ENCODE peak calls at places on chromosomes 3 and 15, in ten cellular contexts. A is neuronal stem cell, U is SJSA1, D is heart left ventricle, X is uterus, L is aorta, H is ovary, W is heart right ventricle, T is adipocyte, Y is colonic mucosa. E is an unnamed sample. For H3K27me3 and H3K4me1, the result is how much of the 10 kb centered on the place peaks cover.

GRCh38 chr3:125916376-125916978 is 52.5 kb upstream of the ROPN1B start:
- DNase-seq in U (peak), L (no peak), W (peak), H (peak), A (peak), T (peak), X (peak), Y (no peak), D (peak), E (no peak)

GRCh38 chr3:38138347-38139190 is at the start of gene MYD88:
- DNase-seq in X (peak), A (peak), W (peak), D (peak), U (peak), L (peak), Y (peak), H (peak), T (peak), E (peak)

GRCh38 chr15:74235962-74236361 is at the start of gene CCDC33:
- DNase-seq in H (no peak), Y (peak), L (no peak), U (no peak), W (no peak), X (no peak), T (no peak), A (no peak), D (no peak), E (no peak)

GRCh38 chr3:170907519-170908234 is 760 bp downstream of the EIF5A2 start:
- DNase-seq in W (no peak), X (no peak), H (no peak), D (no peak), L (no peak), Y (no peak), U (peak), T (peak), A (no peak), E (peak)

GRCh38 chr3:129485681-129486056 is 42.8 kb upstream of the RHO start:
- DNase-seq in X (peak), L (peak), T (peak), A (no peak), Y (peak), H (peak), U (peak), W (peak), D (peak), E (peak)

GRCh38 chr3:127688416-127689265 is 15.9 kb downstream of the ABTB1 start:
- DNase-seq in Y (no peak), D (peak), H (peak), X (peak), A (no peak), T (no peak), U (no peak), W (no peak), L (peak), E (no peak)

GRCh38 chr15:93965491-93965890 is 265.9 kb upstream of the MCTP2 start:
- DNase-seq in U (no peak), H (no peak), Y (no peak), D (no peak), A (no peak), W (no peak), L (no peak), X (no peak), T (no peak), E (no peak)

GRCh38 chr15:75228787-75229186 is 27.1 kb downstream of the C15orf39 start:
- DNase-seq in H (peak), X (no peak), A (no peak), U (no peak), W (no peak), T (no peak), Y (no peak), D (no peak), L (peak), E (peak)

GRCh38 chr3:14640157-14640562 is 11.4 kb upstream of the CCDC174 start:
- DNase-seq in W (no peak), T (no peak), Y (no peak), H (no peak), L (no peak), X (no peak), U (no peak), A (no peak), D (no peak), E (no peak)

GRCh38 chr3:169990431-169990830 is 23.8 kb downstream of the SEC62 start:
- DNase-seq in D (no peak), T (peak), H (no peak), W (no peak), Y (no peak), U (no peak), A (no peak), X (no peak), L (no peak), E (no peak)

GRCh38 chr15:91478717-91479191 is 374.8 kb upstream of the SLCO3A1 start:
- DNase-seq in L (no peak), H (no peak), W (no peak), X (no peak), D (no peak), T (no peak), Y (no peak), A (no peak), U (no peak), E (no peak)

GRCh38 chr3:145070795-145071194 is 1090.2 kb downstream of the PLOD2 start:
- DNase-seq in D (no peak), Y (no peak), A (no peak), H (no peak), T (no peak), X (no peak), W (no peak), U (no peak), L (no peak), E (no peak)

GRCh38 chr3:187136936-187137335 is 2.4 kb downstream of the RPL39L start:
- DNase-seq in Y (no peak), U (no peak), X (no peak), H (no peak), W (no peak), L (no peak), D (no peak), A (no peak), T (peak), E (no peak)

GRCh38 chr15:39585394-39585841 is 4.5 kb downstream of the THBS1 start:
- DNase-seq in X (no peak), H (no peak), D (no peak), W (no peak), Y (no peak), A (no peak), T (peak), U (peak), L (no peak), E (no peak)

GRCh38 chr3:128242818-128243601 is 89.7 kb downstream of the EEFSEC start:
- DNase-seq in T (no peak), W (no peak), D (no peak), L (no peak), A (no peak), U (no peak), H (no peak), Y (no peak), X (no peak), E (no peak)

GRCh38 chr3:149468504-149469212 is 5.8 kb upstream of the TM4SF4 start:
- DNase-seq in W (no peak), U (no peak), X (no peak), Y (no peak), H (no peak), D (no peak), T (no peak), A (no peak), L (no peak), E (no peak)

GRCh38 chr3:16270855-16271254 is 5.8 kb downstream of the OXNAD1 start:
- DNase-seq in W (no peak), X (no peak), A (no peak), L (no peak), Y (no peak), U (no peak), H (no peak), D (no peak), T (no peak), E (no peak)

GRCh38 chr3:14252321-14253021 is 73.9 kb downstream of the LSM3 start:
- DNase-seq in L (no peak), X (no peak), U (peak), Y (no peak), T (no peak), H (peak), W (no peak), A (no peak), D (no peak), E (no peak)

GRCh38 chr3:134622803-134623365 is 27.9 kb downstream of the KY start:
- DNase-seq in W (no peak), L (no peak), A (no peak), X (no peak), U (no peak), H (no peak), D (no peak), T (no peak), Y (peak), E (no peak)

GRCh38 chr3:37197810-37198371 is 23.5 kb upstream of the LRRFIP2 start:
- DNase-seq in W (no peak), X (no peak), L (no peak), A (no peak), T (peak), Y (no peak), U (no peak), H (no peak), D (no peak), E (no peak)

GRCh38 chr15:44286814-44287555 is 1.5 kb upstream of the GOLM2 start:
- DNase-seq in T (peak), U (no peak), Y (no peak), L (no peak), X (no peak), W (no peak), H (peak), D (no peak), A (no peak), E (no peak)

GRCh38 chr3:43998841-43999805 is 242.6 kb upstream of the TOPAZ1 start:
- DNase-seq in A (peak), U (no peak), T (peak), W (no peak), D (no peak), H (no peak), L (no peak), X (no peak), Y (no peak), E (peak)

GRCh38 chr3:107767897-107768605 is 245.3 kb downstream of the BBX start:
- DNase-seq in L (no peak), T (peak), A (no peak), U (no peak), X (no peak), D (no peak), Y (no peak), W (no peak), H (no peak), E (no peak)

GRCh38 chr3:112297714-112298113 is 3.7 kb upstream of the SLC9C1 start:
- DNase-seq in A (no peak), H (no peak), L (no peak), T (no peak), W (no peak), U (no peak), X (no peak), Y (no peak), D (no peak), E (no peak)

GRCh38 chr15:97961067-97961954 is 808 bp downstream of the ARRDC4 start:
- DNase-seq in D (peak), U (no peak), L (peak), Y (peak), W (peak), T (peak), A (peak), X (peak), H (peak), E (peak)

GRCh38 chr15:25416693-25417092 is 22.1 kb downstream of the UBE3A start:
- DNase-seq in L (no peak), H (no peak), D (no peak), U (no peak), T (no peak), Y (no peak), X (no peak), W (no peak), A (peak), E (no peak)

GRCh38 chr3:147903037-147903436 is 493.9 kb downstream of the ZIC1 start:
- DNase-seq in A (peak), T (no peak), X (no peak), U (peak), D (no peak), L (no peak), H (no peak), Y (no peak), W (no peak), E (no peak)

GRCh38 chr3:47692158-47692557 is 89.5 kb downstream of the SMARCC1 start:
- DNase-seq in T (no peak), A (no peak), Y (no peak), U (no peak), L (no peak), D (no peak), H (no peak), X (no peak), W (no peak), E (no peak)

GRCh38 chr3:51100543-51100851 is 284.6 kb upstream of the MANF start:
- DNase-seq in U (no peak), H (no peak), A (no peak), D (no peak), X (no peak), T (no peak), W (no peak), Y (no peak), L (no peak), E (no peak)

GRCh38 chr3:45631486-45631885 is 36.9 kb downstream of the LIMD1 start:
- DNase-seq in H (no peak), A (no peak), L (no peak), T (no peak), D (no peak), W (no peak), X (no peak), U (no peak), Y (no peak), E (no peak)

GRCh38 chr3:123781571-123782275 is 102.4 kb downstream of the MYLK start:
- DNase-seq in A (no peak), U (peak), T (no peak), W (no peak), X (no peak), Y (no peak), D (no peak), H (no peak), L (no peak), E (no peak)

GRCh38 chr15:80194186-80194585 is 41.4 kb downstream of the FAH start:
- DNase-seq in U (no peak), A (no peak), W (no peak), T (no peak), X (no peak), H (no peak), L (no peak), D (no peak), Y (no peak), E (no peak)

GRCh38 chr3:71964170-71964569 is 179.2 kb upstream of the PROK2 start:
- DNase-seq in L (no peak), H (no peak), T (no peak), X (no peak), W (no peak), A (no peak), D (no peak), Y (no peak), U (no peak), E (no peak)
- H3K27me3 ChIP-seq in L (under half), H (under half), T (under half), X (under half), W (under half), A (under half), D (under half), Y (under half), U (under half), E (under half)

GRCh38 chr3:154220462-154220861 is 99.3 kb downstream of the ARHGEF26 start:
- DNase-seq in U (no peak), H (no peak), X (no peak), L (no peak), Y (no peak), D (no peak), W (no peak), T (no peak), A (no peak), E (no peak)
- H3K4me1 ChIP-seq in U (under half), H (under half), X (under half), L (under half), Y (under half), D (under half), W (under half), T (under half), A (under half), E (under half)

DNA sequence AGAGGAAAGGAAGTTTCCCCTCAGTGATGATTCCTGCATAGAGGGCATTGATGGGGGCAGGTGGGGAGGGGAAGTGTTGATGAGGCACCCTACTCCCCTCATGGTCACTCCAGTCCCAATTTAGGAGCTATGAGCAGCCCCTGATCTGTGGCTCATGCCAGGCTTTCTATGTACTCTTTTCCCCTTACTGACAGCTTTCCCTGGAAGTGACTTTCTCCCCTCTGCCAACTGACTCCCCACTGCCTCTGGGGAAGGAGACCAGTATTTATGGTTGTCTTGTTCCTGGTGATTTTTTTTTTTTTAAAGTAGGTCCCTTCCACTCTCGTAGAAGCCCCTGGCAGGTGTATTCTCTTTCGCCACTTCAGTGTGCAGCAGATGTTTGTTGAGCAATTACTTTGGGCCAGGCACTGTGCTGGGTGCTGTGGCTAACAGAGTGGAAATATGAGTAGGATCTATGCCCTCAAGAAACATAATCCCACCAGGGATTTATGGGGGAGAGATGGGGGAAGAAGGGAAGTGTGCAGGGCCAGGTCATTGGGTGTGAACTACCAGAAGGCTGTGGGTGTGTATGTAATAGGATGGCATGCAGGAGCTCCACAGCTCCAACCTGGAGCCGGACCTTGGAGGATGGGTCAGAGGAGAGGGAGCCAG is 3.4 kb downstream of the SMAD6 start:
- DNase-seq in Y (no peak), W (no peak), X (no peak), T (no peak), L (no peak), D (no peak), U (no peak), H (no peak), A (no peak), E (no peak)
- H3K4me3 ChIP-seq in Y (no peak), W (peak), X (no peak), T (peak), L (peak), D (peak), U (peak), H (no peak), A (no peak), E (no peak)

GRCh38 chr3:42529463-42529862 is 27.0 kb downstream of the VIPR1 start:
- DNase-seq in H (no peak), D (no peak), Y (no peak), X (no peak), A (no peak), W (no peak), T (no peak), U (no peak), L (no peak), E (no peak)

GRCh38 chr3:42533161-42533897 is 30.9 kb downstream of the VIPR1 start:
- DNase-seq in L (no peak), H (no peak), U (no peak), X (no peak), T (no peak), Y (no peak), D (no peak), W (no peak), A (no peak), E (no peak)

GRCh38 chr3:42530073-42530472 is 27.6 kb downstream of the VIPR1 start:
- DNase-seq in D (no peak), X (no peak), L (no peak), U (no peak), T (no peak), H (no peak), Y (no peak), A (no peak), W (no peak), E (no peak)

GRCh38 chr3:42531470-42531869 is 29.0 kb downstream of the VIPR1 start:
- DNase-seq in A (no peak), D (no peak), Y (no peak), L (no peak), H (no peak), W (no peak), T (no peak), X (no peak), U (no peak), E (no peak)

GRCh38 chr3:42532229-42532628 is 29.8 kb downstream of the VIPR1 start:
- DNase-seq in W (no peak), D (no peak), L (no peak), T (no peak), A (no peak), H (no peak), Y (no peak), U (no peak), X (no peak), E (no peak)
- H3K27me3 ChIP-seq in W (under half), D (under half), L (under half), T (under half), A (under half), H (under half), Y (under half), U (under half), X (under half), E (under half)

GRCh38 chr3:57176045-57176444 is 10.9 kb upstream of the IL17RD start:
- DNase-seq in U (no peak), A (no peak), T (no peak), W (no peak), X (no peak), L (no peak), D (no peak), Y (no peak), H (no peak), E (no peak)

GRCh38 chr3:57184516-57184915 is 15.3 kb downstream of the HESX1 start:
- DNase-seq in T (peak), W (no peak), L (no peak), A (no peak), U (no peak), Y (no peak), D (no peak), X (no peak), H (no peak), E (no peak)

GRCh38 chr3:57179580-57180410 is 14.6 kb upstream of the IL17RD start:
- DNase-seq in D (no peak), H (no peak), X (no peak), L (no peak), A (no peak), W (no peak), Y (no peak), T (peak), U (no peak), E (peak)
- H3K4me1 ChIP-seq in D (under half), H (under half), X (under half), L (under half), A (under half), W (under half), Y (under half), T (under half), U (under half), E (under half)

DNA sequence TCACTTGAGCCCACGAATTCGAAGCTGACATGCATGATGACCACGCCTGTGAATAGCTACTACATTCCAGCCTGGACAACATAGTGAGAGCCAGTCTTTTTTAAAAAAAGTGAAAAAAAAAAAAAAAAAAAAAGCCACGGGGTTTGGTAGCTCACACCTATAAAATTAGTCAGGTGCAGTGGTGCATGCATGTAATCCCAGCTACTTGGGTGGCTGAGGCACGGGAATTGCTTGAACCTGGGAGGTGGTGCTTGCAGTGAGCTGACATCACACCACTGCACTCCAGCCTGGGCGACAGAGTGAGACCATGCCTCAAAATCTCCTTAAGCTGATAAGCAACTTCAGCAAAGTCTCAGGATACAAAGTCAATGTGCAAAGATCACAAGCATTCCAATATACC is 44.4 kb downstream of the CSNK1G1 start:
- DNase-seq in A (no peak), Y (no peak), D (no peak), X (no peak), H (no peak), L (no peak), U (no peak), W (no peak), T (no peak), E (no peak)
- H3K4me3 ChIP-seq in A (no peak), Y (no peak), D (no peak), X (no peak), H (no peak), L (no peak), U (no peak), W (no peak), T (no peak), E (no peak)

GRCh38 chr3:155076888-155077287 is 3.2 kb upstream of the MME start:
- DNase-seq in L (no peak), H (no peak), Y (no peak), X (no peak), A (no peak), U (no peak), T (no peak), D (no peak), W (no peak), E (no peak)

GRCh38 chr3:155078959-155079794 is 942 bp upstream of the MME start:
- DNase-seq in H (no peak), U (peak), L (no peak), W (no peak), X (no peak), T (peak), D (no peak), Y (no peak), A (peak), E (no peak)

GRCh38 chr3:155083313-155083905 is 3.3 kb downstream of the MME start:
- DNase-seq in W (no peak), X (no peak), U (no peak), D (no peak), H (no peak), T (no peak), L (no peak), A (no peak), Y (no peak), E (no peak)

GRCh38 chr3:155080692-155081091 is 573 bp downstream of the MME start:
- DNase-seq in H (no peak), D (no peak), U (no peak), A (no peak), Y (no peak), X (no peak), T (peak), L (no peak), W (no peak), E (no peak)

GRCh38 chr3:155079795-155080546 is at the start of gene MME:
- DNase-seq in U (peak), W (peak), H (peak), D (peak), Y (no peak), X (no peak), L (peak), A (peak), T (peak), E (peak)
- H3K27me3 ChIP-seq in U (under half), W (half or more), H (under half), D (under half), Y (under half), X (under half), L (under half), A (half or more), T (under half), E (under half)

GRCh38 chr3:184315871-184316661 is 1.7 kb downstream of the EIF4G1 start:
- DNase-seq in T (peak), X (no peak), A (no peak), L (peak), W (no peak), Y (peak), U (no peak), H (no peak), D (no peak), E (no peak)
- H3K4me1 ChIP-seq in T (under half), X (under half), A (under half), L (under half), W (half or more), Y (under half), U (under half), H (under half), D (half or more), E (under half)